ENCODE peak calls at places on chromosome 21, in seven cellular contexts. L is prostate gland, K is tibial nerve, R is A549, M is transverse colon, P is Peyer's patch, Z is stomach. T is an unnamed sample.

GRCh38 chr21:45562965-45563364 is 20.7 kb upstream of the SLC19A1 start:
- DNase-seq in L (no peak), K (no peak), R (no peak), M (no peak), P (peak), Z (no peak), T (no peak)

GRCh38 chr21:43812139-43812821 is 22.9 kb downstream of the RRP1 start:
- DNase-seq in L (peak), K (no peak), R (no peak), M (peak), P (no peak), Z (peak), T (no peak)

GRCh38 chr21:45291613-45292398 is 4.1 kb upstream of the POFUT2 start:
- DNase-seq in L (no peak), K (no peak), R (no peak), M (no peak), P (no peak), Z (peak), T (no peak)

GRCh38 chr21:31731112-31731801 is 661 bp downstream of the SCAF4 start:
- DNase-seq in L (peak), K (no peak), R (peak), M (peak), P (peak), Z (peak), T (peak)

GRCh38 chr21:25752389-25752788 is 17.6 kb downstream of the GABPA start:
- DNase-seq in L (no peak), K (no peak), R (no peak), M (no peak), P (no peak), Z (no peak), T (no peak)

GRCh38 chr21:22575165-22575584 is 1577.0 kb downstream of the NCAM2 start:
- DNase-seq in L (no peak), K (no peak), R (no peak), M (no peak), P (no peak), Z (no peak), T (no peak)

GRCh38 chr21:31283025-31283424 is 61.0 kb downstream of the TIAM1 start:
- DNase-seq in L (no peak), K (no peak), R (no peak), M (no peak), P (no peak), Z (peak), T (no peak)

GRCh38 chr21:30153697-30154340 is 12.8 kb downstream of the CLDN17 start:
- DNase-seq in L (no peak), K (no peak), R (no peak), M (no peak), P (no peak), Z (no peak), T (no peak)

GRCh38 chr21:46537026-46537425 is 67.9 kb downstream of the S100B start:
- DNase-seq in L (no peak), K (no peak), R (no peak), M (no peak), P (no peak), Z (no peak), T (no peak)

GRCh38 chr21:44399955-44400790 is 46.8 kb downstream of the TRPM2 start:
- DNase-seq in L (no peak), K (no peak), R (no peak), M (no peak), P (no peak), Z (no peak), T (no peak)

GRCh38 chr21:46424062-46424591 is 34.6 kb upstream of the DIP2A start:
- DNase-seq in L (no peak), K (no peak), R (no peak), M (no peak), P (no peak), Z (no peak), T (no peak)

GRCh38 chr21:45498646-45499000 is 43.6 kb downstream of the SLC19A1 start:
- DNase-seq in L (no peak), K (no peak), R (no peak), M (no peak), P (no peak), Z (no peak), T (no peak)

GRCh38 chr21:45420623-45421041 is 15.7 kb downstream of the COL18A1 start:
- DNase-seq in L (no peak), K (no peak), R (no peak), M (no peak), P (no peak), Z (peak), T (no peak)

GRCh38 chr21:43972850-43973633 is 39.1 kb upstream of the TRAPPC10 start:
- DNase-seq in L (no peak), K (peak), R (no peak), M (no peak), P (no peak), Z (peak), T (no peak)

GRCh38 chr21:44295646-44296045 is 4.2 kb upstream of the PFKL start:
- DNase-seq in L (no peak), K (no peak), R (no peak), M (no peak), P (no peak), Z (no peak), T (no peak)

GRCh38 chr21:46035809-46036695 is 54.5 kb downstream of the COL6A1 start:
- DNase-seq in L (no peak), K (no peak), R (no peak), M (peak), P (no peak), Z (no peak), T (no peak)

GRCh38 chr21:44012474-44013379 is 618 bp downstream of the TRAPPC10 start:
- DNase-seq in L (peak), K (peak), R (peak), M (peak), P (peak), Z (peak), T (peak)

GRCh38 chr21:28464988-28465387 is 527.7 kb downstream of the LTN1 start:
- DNase-seq in L (no peak), K (no peak), R (no peak), M (no peak), P (no peak), Z (no peak), T (no peak)

GRCh38 chr21:28215214-28215954 is 777.3 kb downstream of the LTN1 start:
- DNase-seq in L (no peak), K (no peak), R (no peak), M (no peak), P (no peak), Z (no peak), T (no peak)

GRCh38 chr21:45408271-45408791 is 3.4 kb downstream of the COL18A1 start:
- DNase-seq in L (no peak), K (no peak), R (no peak), M (no peak), P (no peak), Z (no peak), T (no peak)

GRCh38 chr21:25283720-25284119 is 323.6 kb downstream of the MRPL39 start:
- DNase-seq in L (no peak), K (no peak), R (no peak), M (no peak), P (no peak), Z (no peak), T (no peak)

GRCh38 chr21:46661211-46661625 is 25.7 kb downstream of the PRMT2 start:
- DNase-seq in L (no peak), K (peak), R (no peak), M (peak), P (no peak), Z (peak), T (no peak)

GRCh38 chr21:46205121-46205520 is 20.9 kb upstream of the SPATC1L start:
- DNase-seq in L (no peak), K (no peak), R (no peak), M (no peak), P (no peak), Z (no peak), T (no peak)

GRCh38 chr21:30497065-30497464 is at the start of gene KRTAP19-4:
- DNase-seq in L (no peak), K (no peak), R (no peak), M (no peak), P (no peak), Z (no peak), T (no peak)

GRCh38 chr21:44006656-44007055 is 5.5 kb upstream of the TRAPPC10 start:
- DNase-seq in L (no peak), K (no peak), R (no peak), M (no peak), P (no peak), Z (no peak), T (no peak)

GRCh38 chr21:44932366-44933181 is 7.3 kb upstream of the SLX9 start:
- DNase-seq in L (no peak), K (no peak), R (no peak), M (peak), P (peak), Z (no peak), T (no peak)

GRCh38 chr21:43881283-43881682 is 16.3 kb downstream of the AGPAT3 start:
- DNase-seq in L (no peak), K (no peak), R (no peak), M (no peak), P (no peak), Z (no peak), T (no peak)

GRCh38 chr21:40967771-40968170 is 120.8 kb upstream of the DSCAM start:
- DNase-seq in L (no peak), K (no peak), R (no peak), M (no peak), P (no peak), Z (no peak), T (no peak)

GRCh38 chr21:16358021-16358420 is 628.2 kb downstream of the USP25 start:
- DNase-seq in L (no peak), K (no peak), R (no peak), M (no peak), P (no peak), Z (no peak), T (no peak)

GRCh38 chr21:43645414-43645891 is 13.8 kb downstream of the HSF2BP start:
- DNase-seq in L (peak), K (peak), R (peak), M (peak), P (peak), Z (peak), T (peak)

GRCh38 chr21:35511298-35512162 is 462.4 kb upstream of the RUNX1 start:
- DNase-seq in L (no peak), K (no peak), R (no peak), M (no peak), P (no peak), Z (no peak), T (no peak)

GRCh38 chr21:30555095-30555494 is 6.0 kb downstream of the KRTAP19-7 start:
- DNase-seq in L (no peak), K (no peak), R (no peak), M (no peak), P (no peak), Z (no peak), T (no peak)

GRCh38 chr21:28773036-28773435 is 219.6 kb downstream of the LTN1 start:
- DNase-seq in L (no peak), K (no peak), R (no peak), M (no peak), P (no peak), Z (no peak), T (no peak)

GRCh38 chr21:44730951-44731579 is 19.7 kb upstream of the TSPEAR start:
- DNase-seq in L (no peak), K (no peak), R (no peak), M (no peak), P (no peak), Z (no peak), T (no peak)

GRCh38 chr21:45471229-45472052 is 66.5 kb downstream of the COL18A1 start:
- DNase-seq in L (no peak), K (peak), R (no peak), M (no peak), P (no peak), Z (no peak), T (no peak)

GRCh38 chr21:33196956-33197374 is 32.8 kb upstream of the IFNAR2 start:
- DNase-seq in L (peak), K (peak), R (peak), M (peak), P (peak), Z (peak), T (no peak)
- TF ChIP-seq CTCF in L (peak), K (peak), R (peak), M (peak), P (peak), Z (peak), T (no peak)

DNA sequence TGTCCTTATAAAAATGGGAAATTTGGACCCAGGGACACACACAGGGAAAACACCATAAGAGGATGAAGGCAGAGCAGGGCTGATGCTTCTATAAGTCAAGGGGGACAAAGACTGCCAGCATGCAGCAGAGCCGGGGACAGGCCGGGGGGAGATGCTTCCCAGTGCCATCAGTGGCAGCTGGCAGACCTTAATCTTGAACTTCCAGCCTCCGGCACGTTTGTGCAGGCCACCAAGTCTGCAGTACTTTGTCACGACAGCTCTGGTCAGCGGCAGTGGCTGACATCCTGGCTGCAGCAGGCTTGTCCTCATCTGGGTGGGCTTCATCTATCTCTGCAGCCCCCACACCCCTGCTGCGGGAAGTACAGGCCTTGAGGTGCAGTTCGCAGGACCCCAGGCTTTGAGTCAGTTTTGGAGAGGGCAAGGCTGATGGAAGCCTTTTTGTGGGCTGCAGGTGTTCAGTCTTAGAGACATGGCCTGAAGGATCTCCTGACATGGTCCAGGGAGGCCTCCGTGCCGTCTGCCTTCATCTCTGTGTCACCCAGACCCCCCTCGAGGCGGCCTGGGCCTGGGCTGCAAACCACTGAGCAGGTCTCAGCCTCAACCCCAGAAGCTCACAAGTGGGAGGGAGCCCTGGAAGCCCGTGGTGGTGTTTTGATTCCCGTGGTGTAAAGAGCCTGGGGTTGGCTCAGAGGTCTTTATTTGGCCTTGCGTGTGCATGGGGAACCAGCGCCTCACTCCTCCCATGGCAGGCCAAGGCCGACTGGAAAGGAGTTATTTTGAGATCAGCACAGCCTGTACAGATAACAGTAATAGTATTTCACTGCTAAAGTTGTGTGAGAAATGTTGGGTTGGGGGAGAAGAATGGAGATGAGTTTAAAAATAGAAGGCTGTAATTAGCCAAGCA is 186.2 kb downstream of the DYRK1A start:
- DNase-seq in L (no peak), K (no peak), R (no peak), M (no peak), P (peak), Z (no peak), T (peak)
- TF ChIP-seq POLR2A in L (no peak), K (no peak), R (no peak), M (no peak), P (no peak), Z (no peak), T (no peak)

GRCh38 chr21:34129039-34129891 is 55.9 kb downstream of the MRPS6 start:
- DNase-seq in L (peak), K (peak), R (no peak), M (peak), P (peak), Z (peak), T (no peak)
- H3K4me3 ChIP-seq in L (no peak), K (no peak), R (no peak), M (no peak), P (no peak), Z (no peak), T (no peak)

DNA sequence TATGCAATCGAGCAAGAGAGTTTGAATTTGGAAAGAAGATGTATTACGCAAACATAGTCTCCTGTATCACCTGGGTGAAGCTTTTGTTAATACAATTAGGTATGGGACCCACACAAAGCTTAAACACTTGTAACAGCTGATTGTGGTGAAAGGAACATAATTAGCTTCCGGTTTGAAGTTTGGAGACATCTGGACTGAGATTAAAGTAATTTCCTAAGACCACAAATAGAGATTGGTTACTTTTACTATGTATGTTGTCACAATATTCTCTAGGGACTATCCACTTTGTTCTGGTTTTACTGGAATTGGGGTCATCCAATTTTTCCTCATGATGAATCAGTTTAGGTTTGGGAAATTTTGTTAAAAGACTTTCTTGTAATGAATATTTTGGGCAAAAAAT is 71.7 kb upstream of the SAMSN1 start:
- DNase-seq in L (no peak), K (no peak), R (no peak), M (no peak), P (no peak), Z (no peak), T (no peak)
- TF ChIP-seq CTCF in L (no peak), K (no peak), R (no peak), M (no peak), P (no peak), Z (no peak), T (no peak)

GRCh38 chr21:42424848-42425602 is 21.3 kb downstream of the UBASH3A start:
- DNase-seq in L (no peak), K (no peak), R (no peak), M (peak), P (peak), Z (no peak), T (no peak)

GRCh38 chr21:42426424-42426823 is 22.7 kb downstream of the UBASH3A start:
- DNase-seq in L (no peak), K (no peak), R (no peak), M (no peak), P (no peak), Z (no peak), T (no peak)

GRCh38 chr21:42423685-42424084 is 20.0 kb downstream of the UBASH3A start:
- DNase-seq in L (no peak), K (no peak), R (no peak), M (no peak), P (no peak), Z (no peak), T (no peak)

GRCh38 chr21:42426876-42427480 is 23.3 kb downstream of the UBASH3A start:
- DNase-seq in L (no peak), K (no peak), R (no peak), M (peak), P (no peak), Z (no peak), T (peak)

DNA sequence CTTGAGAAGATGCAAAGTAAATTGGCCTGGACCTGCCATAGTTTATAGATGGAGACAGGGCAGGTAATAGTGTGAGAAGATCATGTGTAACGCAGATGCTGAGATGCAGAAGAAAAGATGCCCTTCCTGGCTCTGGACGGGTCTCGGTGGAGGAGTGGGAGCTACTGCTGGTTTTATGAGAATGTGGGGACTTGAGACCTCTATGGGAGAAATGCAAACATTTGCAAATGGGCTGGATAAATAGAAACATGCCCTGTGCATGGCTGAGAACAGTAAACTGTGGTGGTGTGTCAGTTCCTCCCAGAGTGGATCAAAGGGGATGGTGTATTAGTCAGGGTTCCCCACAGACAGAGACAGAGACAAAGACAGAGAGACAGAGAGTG is 21.9 kb downstream of the UBASH3A start:
- DNase-seq in L (no peak), K (no peak), R (no peak), M (no peak), P (no peak), Z (no peak), T (no peak)
- TF ChIP-seq POLR2A in L (no peak), K (no peak), R (no peak), M (no peak), P (no peak), Z (no peak), T (no peak)

GRCh38 chr21:32812035-32812434 is 40.5 kb upstream of the PAXBP1 start:
- DNase-seq in L (no peak), K (no peak), R (no peak), M (no peak), P (no peak), Z (no peak), T (no peak)
- H3K4me3 ChIP-seq in L (no peak), K (no peak), R (no peak), M (no peak), P (no peak), Z (no peak), T (no peak)

DNA sequence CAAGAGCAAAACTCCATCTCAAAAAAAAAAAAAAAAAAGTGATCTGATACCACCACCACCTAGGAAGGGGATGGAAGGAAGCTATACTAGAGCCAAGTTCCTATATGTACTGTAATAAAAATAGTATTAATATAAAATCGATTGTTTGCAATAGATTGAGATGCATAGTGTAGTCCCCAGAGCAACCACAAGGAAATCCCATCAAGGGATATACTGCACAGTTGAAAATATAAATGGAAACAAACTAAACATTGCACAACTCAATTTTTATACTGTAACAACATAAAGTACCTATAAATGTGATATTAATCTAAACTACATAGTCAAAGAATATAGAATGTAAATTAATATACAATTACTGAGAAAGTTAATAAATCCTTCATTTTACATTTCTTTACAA is 20.9 kb upstream of the PSMG1 start:
- DNase-seq in L (no peak), K (no peak), R (no peak), M (no peak), P (no peak), Z (no peak), T (no peak)
- TF ChIP-seq CTCF in L (no peak), K (no peak), R (no peak), M (peak), P (no peak), Z (no peak), T (no peak)

GRCh38 chr21:42569732-42570301 is 56.2 kb downstream of the SLC37A1 start:
- DNase-seq in L (no peak), K (no peak), R (no peak), M (peak), P (peak), Z (peak), T (no peak)
- TF ChIP-seq POLR2A in L (no peak), K (no peak), R (no peak), M (no peak), P (no peak), Z (no peak), T (no peak)

DNA sequence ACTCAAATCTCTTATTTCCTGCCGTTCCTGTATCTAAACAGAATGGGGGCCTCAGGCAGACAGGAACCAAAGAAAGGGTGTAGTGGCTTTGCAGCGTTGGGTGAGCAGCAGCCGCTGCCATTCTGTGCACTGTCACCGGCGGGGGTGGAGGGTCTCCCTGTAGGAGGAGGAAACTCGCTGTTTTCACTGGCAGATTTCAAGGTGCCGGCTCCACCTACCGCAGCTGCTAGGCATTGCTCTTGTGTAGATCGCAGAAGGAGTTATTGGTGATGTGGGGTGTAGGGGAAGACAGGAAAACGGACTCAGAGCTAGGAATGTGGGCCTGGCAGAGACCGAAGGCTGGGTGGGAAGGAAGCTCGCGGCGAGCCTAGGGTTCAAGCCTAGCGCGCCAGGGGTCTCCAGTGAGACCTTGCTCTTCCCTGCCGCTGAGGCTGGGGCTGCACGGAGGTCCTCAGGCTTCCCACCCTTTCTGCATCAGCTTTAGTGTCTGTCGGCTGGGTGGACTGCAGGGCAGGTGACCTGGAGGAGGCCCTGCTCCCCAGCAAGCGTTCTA is 20.8 kb downstream of the ATP5PO start:
- DNase-seq in L (peak), K (peak), R (peak), M (peak), P (peak), Z (peak), T (peak)
- H3K4me3 ChIP-seq in L (no peak), K (peak), R (peak), M (peak), P (peak), Z (peak), T (no peak)